ENCODE peak calls at places on chromosomes 3 and 15, in five cellular contexts. R is fibroblast of lung, H is right lobe of liver, J is ovary, E is heart left ventricle. F is an unnamed sample.

GRCh38 chr3:157542711-157543485 is 39.7 kb upstream of the VEPH1 start:
- DNase-seq in R (peak; percentile 71), H (no peak), J (peak; percentile 19), E (peak; percentile 54), F (peak; percentile 81)

GRCh38 chr3:161014997-161015749 is 90.0 kb downstream of the B3GALNT1 start:
- DNase-seq in R (no peak), H (no peak), J (no peak), E (no peak), F (no peak)

GRCh38 chr3:187777331-187778046 is 32.2 kb upstream of the BCL6 start:
- DNase-seq in R (no peak), H (no peak), J (no peak), E (no peak), F (no peak)

GRCh38 chr15:96331942-96332853 is 1.7 kb downstream of the NR2F2 start:
- DNase-seq in R (peak; percentile 44), H (peak; percentile 83), J (peak; percentile 40), E (no peak), F (peak; percentile 67)

GRCh38 chr3:193899001-193899400 is 236.9 kb upstream of the HES1 start:
- DNase-seq in R (no peak), H (no peak), J (no peak), E (no peak), F (no peak)

GRCh38 chr15:59918994-59919951 is 84.8 kb upstream of the FOXB1 start:
- DNase-seq in R (no peak), H (no peak), J (no peak), E (no peak), F (no peak)

GRCh38 chr3:194224536-194224935 is 88.6 kb downstream of the HES1 start:
- DNase-seq in R (no peak), H (no peak), J (no peak), E (no peak), F (no peak)

GRCh38 chr15:91948001-91948608 is 94.6 kb downstream of the SLCO3A1 start:
- DNase-seq in R (peak; percentile 16), H (no peak), J (no peak), E (peak; percentile 39), F (no peak)

GRCh38 chr3:194312743-194313281 is 38.3 kb downstream of the CPN2 start:
- DNase-seq in R (peak; percentile 53), H (peak; percentile 53), J (peak; percentile 87), E (no peak), F (peak; percentile 92)

GRCh38 chr3:159830523-159831151 is 158.0 kb upstream of the IL12A start:
- DNase-seq in R (peak; percentile 19), H (no peak), J (no peak), E (no peak), F (no peak)

GRCh38 chr15:79973445-79974180 is 2.6 kb upstream of the BCL2A1 start:
- DNase-seq in R (no peak), H (no peak), J (no peak), E (no peak), F (no peak)

GRCh38 chr3:41002104-41002503 is 197.2 kb upstream of the CTNNB1 start:
- DNase-seq in R (no peak), H (no peak), J (no peak), E (no peak), F (no peak)

GRCh38 chr3:128855574-128855973 is 23.8 kb upstream of the ACAD9 start:
- DNase-seq in R (no peak), H (no peak), J (no peak), E (no peak), F (no peak)
- H3K9me3 ChIP-seq in R (no peaks in the 10 kb centered on the region), H (peaks cover 8% of the 10 kb centered on the region), J (peaks cover 3% of the 10 kb centered on the region), E (peaks cover 39% of the 10 kb centered on the region), F (no peaks in the 10 kb centered on the region)

DNA sequence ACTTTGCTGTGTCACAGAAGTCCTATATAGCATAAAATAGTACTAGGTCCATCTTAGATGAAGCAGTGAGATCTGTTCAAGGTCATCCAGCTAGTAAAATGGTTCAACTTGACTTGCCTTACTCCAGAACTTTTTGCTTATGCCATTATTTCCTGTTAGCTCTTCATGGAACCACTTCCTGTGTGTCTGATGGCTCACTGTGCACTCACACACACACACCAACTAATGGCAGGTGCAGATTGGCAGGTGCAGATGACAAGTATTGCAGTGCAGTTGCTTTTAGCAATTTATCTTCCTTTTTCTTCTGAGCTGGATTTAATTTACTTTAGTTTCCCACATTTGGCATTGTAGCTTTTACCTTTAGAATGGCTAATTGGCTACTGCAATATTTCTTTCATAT is 29.8 kb downstream of the GOLGA8S start:
- DNase-seq in R (no peak), H (no peak), J (no peak), E (no peak), F (no peak)
- H3K9me3 ChIP-seq in R (no peaks in the 10 kb centered on the region), H (no peaks in the 10 kb centered on the region), J (no peaks in the 10 kb centered on the region), E (no peaks in the 10 kb centered on the region), F (no peaks in the 10 kb centered on the region)

GRCh38 chr3:183513046-183513706 is 42.3 kb downstream of the KLHL6 start:
- DNase-seq in R (no peak), H (no peak), J (no peak), E (peak; percentile 40), F (no peak)

GRCh38 chr3:183506674-183507290 is 48.7 kb downstream of the KLHL6 start:
- DNase-seq in R (no peak), H (no peak), J (no peak), E (no peak), F (no peak)

GRCh38 chr3:183507551-183507950 is 48.0 kb downstream of the KLHL6 start:
- DNase-seq in R (no peak), H (no peak), J (no peak), E (no peak), F (no peak)

GRCh38 chr3:183504597-183504996 is 50.9 kb downstream of the KLHL6 start:
- DNase-seq in R (no peak), H (no peak), J (no peak), E (no peak), F (no peak)

GRCh38 chr3:183508818-183509217 is 46.7 kb downstream of the KLHL6 start:
- DNase-seq in R (no peak), H (no peak), J (no peak), E (no peak), F (no peak)
- H3K9me3 ChIP-seq in R (no peaks in the 10 kb centered on the region), H (no peaks in the 10 kb centered on the region), J (no peaks in the 10 kb centered on the region), E (no peaks in the 10 kb centered on the region), F (no peaks in the 10 kb centered on the region)

GRCh38 chr15:20358781-20359414 is 182.7 kb downstream of the GOLGA6L6 start:
- DNase-seq in R (no peak), H (no peak), J (no peak), E (no peak), F (no peak)
- H3K9me3 ChIP-seq in R (peaks cover 7% of the 10 kb centered on the region), H (no peaks in the 10 kb centered on the region), J (no peaks in the 10 kb centered on the region), E (no peaks in the 10 kb centered on the region), F (no peaks in the 10 kb centered on the region)